ENCODE peak calls at places on chromosomes 12 and 14, in five cellular contexts. H is GM03348; G is activated CD4-positive, alpha-beta T cell treated with anti-CD3 and anti-CD28 coated beads, Interleukin-2, amount 10 ng/mL, durations not matched to agents 7 days and 5 days; Q is GM20000; O is astrocyte. J is an unnamed sample.

GRCh38 chr12:46886541-46887041 is 60.8 kb upstream of the SLC38A4 start:
- DNase-seq in G (no peak), O (peak; percentile 82), H (peak; percentile 56), Q (no peak), J (peak; percentile 53)

GRCh38 chr12:26119391-26119981 is 5.4 kb downstream of the BHLHE41 start:
- DNase-seq in O (peak; percentile 61), H (peak; percentile 49), G (no peak), Q (peak; percentile 52), J (peak; percentile 78)

GRCh38 chr12:40212566-40212965 is 12.2 kb upstream of the LRRK2 start:
- DNase-seq in O (no peak), Q (no peak), H (no peak), G (no peak), J (no peak)

GRCh38 chr14:64388533-64389243 is 535 bp downstream of the MTHFD1 start:
- DNase-seq in Q (no peak), G (no peak), O (peak; percentile 26), H (peak; percentile 17), J (peak; percentile 50)

GRCh38 chr14:67940476-67940875 is 120.9 kb downstream of the RAD51B start:
- DNase-seq in Q (no peak), O (peak; percentile 8), H (no peak), G (no peak), J (no peak)

GRCh38 chr12:10457760-10458159 is 4.6 kb upstream of the KLRC1 start:
- DNase-seq in G (no peak), O (no peak), H (no peak), Q (no peak), J (no peak)

GRCh38 chr14:89240414-89240813 is 176.6 kb downstream of the FOXN3 start:
- DNase-seq in H (no peak), Q (no peak), G (peak; percentile 9), O (peak; percentile 36), J (peak; percentile 29)

GRCh38 chr14:31477248-31477647 is 10.6 kb downstream of the GPR33 start:
- DNase-seq in Q (no peak), O (no peak), G (no peak), H (no peak), J (no peak)

GRCh38 chr14:52790011-52790755 is 1.2 kb downstream of the GNPNAT1 start:
- DNase-seq in Q (peak; percentile 16), O (no peak), H (no peak), G (no peak), J (peak; percentile 36)

GRCh38 chr12:50224026-50224692 is 57.0 kb upstream of the CERS5 start:
- DNase-seq in Q (no peak), H (no peak), O (peak; percentile 71), G (peak; percentile 54), J (peak; percentile 83)

GRCh38 chr12:82412246-82412645 is 53.9 kb downstream of the METTL25 start:
- DNase-seq in Q (no peak), G (no peak), H (no peak), O (no peak), J (no peak)

GRCh38 chr12:10341892-10342509 is 34.3 kb downstream of the KLRD1 start:
- DNase-seq in O (no peak), Q (no peak), H (no peak), G (no peak), J (no peak)

GRCh38 chr14:84643438-84643837 is 886.5 kb upstream of the FLRT2 start:
- DNase-seq in H (no peak), O (no peak), Q (no peak), G (no peak), J (no peak)

GRCh38 chr12:47004634-47005033 is 74.8 kb upstream of the PCED1B start:
- DNase-seq in Q (no peak), H (no peak), G (no peak), O (no peak), J (no peak)

GRCh38 chr12:55446334-55446733 is 2.5 kb downstream of the OR6C2 start:
- DNase-seq in G (no peak), O (no peak), Q (no peak), H (no peak), J (no peak)

GRCh38 chr14:51211149-51211548 is 28.9 kb upstream of the TMX1 start:
- DNase-seq in O (peak; percentile 35), H (no peak), G (no peak), Q (no peak), J (no peak)

GRCh38 chr12:60335765-60336164 is 739.9 kb downstream of the SLC16A7 start:
- DNase-seq in O (peak; percentile 68), H (peak; percentile 18), G (no peak), Q (no peak), J (peak; percentile 80)

GRCh38 chr12:27901959-27902358 is 70.6 kb downstream of the PTHLH start:
- DNase-seq in Q (no peak), O (peak; percentile 56), H (no peak), G (no peak), J (no peak)

GRCh38 chr12:53892760-53893159 is 45.9 kb upstream of the HOXC13 start:
- DNase-seq in H (no peak), O (no peak), G (no peak), Q (no peak), J (no peak)

GRCh38 chr12:27220057-27220987 is 23.8 kb upstream of the STK38L start:
- DNase-seq in Q (no peak), H (no peak), G (no peak), O (peak; percentile 14), J (no peak)

GRCh38 chr14:105532735-105533141 is 6.4 kb downstream of the TMEM121 start:
- DNase-seq in G (no peak), H (peak; percentile 65), Q (peak; percentile 85), O (no peak), J (peak; percentile 53)

GRCh38 chr12:31749024-31749704 is 20.3 kb upstream of the AMN1 start:
- DNase-seq in G (peak; percentile 68), Q (peak; percentile 76), H (peak; percentile 87), O (peak; percentile 99), J (peak; percentile 99)

GRCh38 chr14:40987481-40987880 is 619.2 kb upstream of the LRFN5 start:
- DNase-seq in O (no peak), Q (no peak), H (no peak), G (no peak), J (no peak)

GRCh38 chr14:102652194-102652593 is 59.7 kb downstream of the RCOR1 start:
- DNase-seq in Q (no peak), G (no peak), H (no peak), O (no peak), J (no peak)

GRCh38 chr14:93785423-93785822 is 2.9 kb downstream of the PRIMA1 start:
- DNase-seq in H (no peak), Q (no peak), O (no peak), G (no peak), J (no peak)

GRCh38 chr12:130437555-130438242 is 100.0 kb downstream of the PIWIL1 start:
- DNase-seq in Q (no peak), H (no peak), G (no peak), O (no peak), J (no peak)

GRCh38 chr14:94779713-94780112 is 9.8 kb upstream of the GSC start:
- DNase-seq in Q (no peak), G (no peak), H (no peak), O (no peak), J (no peak)

GRCh38 chr12:24600996-24601395 is 347.9 kb downstream of the BCAT1 start:
- DNase-seq in G (no peak), H (peak; percentile 24), Q (no peak), O (peak; percentile 97), J (peak; percentile 97)

J was measured in ELR.